ENCODE peak calls at places on chromosomes 5 and 9, in ten cellular contexts. S, W, T, F, H, L, K, B, R and Q are unnamed samples.
A peak's percentile ranks its signal among the peaks of the same experiment; 100 is the strongest.

GRCh38 chr9:119963798-119964372 is 594.6 kb upstream of the BRINP1 start:
- DNase-seq in S (no peak), W (no peak), T (no peak), F (no peak), H (peak; percentile 77), L (no peak), K (no peak), B (peak; percentile 97), R (peak; percentile 58), Q (peak; percentile 92)

GRCh38 chr5:129042306-129042705 is 52.2 kb upstream of the ISOC1 start:
- DNase-seq in S (no peak), W (no peak), T (no peak), F (no peak), H (no peak), L (no peak), K (no peak), B (no peak), R (no peak), Q (no peak)

GRCh38 chr9:135783540-135784245 is 81.7 kb downstream of the KCNT1 start:
- DNase-seq in S (no peak), W (no peak), T (no peak), F (no peak), H (no peak), L (no peak), K (no peak), B (no peak), R (no peak), Q (no peak)

GRCh38 chr5:145946112-145946861 is 9.9 kb downstream of the SH3RF2 start:
- DNase-seq in S (no peak), W (no peak), T (no peak), F (no peak), H (peak; percentile 74), L (peak; percentile 98), K (no peak), B (peak; percentile 50), R (no peak), Q (no peak)

GRCh38 chr5:139808481-139809330 is 13.1 kb downstream of the PSD2 start:
- DNase-seq in S (peak; percentile 39), W (peak; percentile 21), T (peak; percentile 43), F (no peak), H (peak; percentile 20), L (no peak), K (no peak), B (peak; percentile 2), R (no peak), Q (peak; percentile 2)

GRCh38 chr5:118518720-118519119 is 469.6 kb downstream of the DTWD2 start:
- DNase-seq in S (no peak), W (no peak), T (no peak), F (no peak), H (no peak), L (no peak), K (no peak), B (no peak), R (no peak), Q (no peak)

GRCh38 chr5:169548315-169548714 is 35.3 kb upstream of the SPDL1 start:
- DNase-seq in S (no peak), W (no peak), T (no peak), F (no peak), H (peak; percentile 45), L (peak; percentile 33), K (no peak), B (no peak), R (no peak), Q (peak; percentile 10)

GRCh38 chr9:90870646-90871326 is 69.2 kb downstream of the SYK start:
- DNase-seq in S (peak; percentile 51), W (peak; percentile 69), T (no peak), F (no peak), H (peak; percentile 16), L (peak; percentile 17), K (peak; percentile 37), B (peak; percentile 0), R (no peak), Q (no peak)

GRCh38 chr9:134636142-134636507 is 5.5 kb upstream of the COL5A1 start:
- DNase-seq in S (no peak), W (no peak), T (peak; percentile 17), F (no peak), H (no peak), L (no peak), K (no peak), B (no peak), R (no peak), Q (no peak)

GRCh38 chr5:130871346-130872086 is 293.5 kb downstream of the HINT1 start:
- DNase-seq in S (peak; percentile 41), W (peak; percentile 30), T (no peak), F (no peak), H (peak; percentile 3), L (peak; percentile 10), K (peak; percentile 63), B (no peak), R (no peak), Q (no peak)

DNA sequence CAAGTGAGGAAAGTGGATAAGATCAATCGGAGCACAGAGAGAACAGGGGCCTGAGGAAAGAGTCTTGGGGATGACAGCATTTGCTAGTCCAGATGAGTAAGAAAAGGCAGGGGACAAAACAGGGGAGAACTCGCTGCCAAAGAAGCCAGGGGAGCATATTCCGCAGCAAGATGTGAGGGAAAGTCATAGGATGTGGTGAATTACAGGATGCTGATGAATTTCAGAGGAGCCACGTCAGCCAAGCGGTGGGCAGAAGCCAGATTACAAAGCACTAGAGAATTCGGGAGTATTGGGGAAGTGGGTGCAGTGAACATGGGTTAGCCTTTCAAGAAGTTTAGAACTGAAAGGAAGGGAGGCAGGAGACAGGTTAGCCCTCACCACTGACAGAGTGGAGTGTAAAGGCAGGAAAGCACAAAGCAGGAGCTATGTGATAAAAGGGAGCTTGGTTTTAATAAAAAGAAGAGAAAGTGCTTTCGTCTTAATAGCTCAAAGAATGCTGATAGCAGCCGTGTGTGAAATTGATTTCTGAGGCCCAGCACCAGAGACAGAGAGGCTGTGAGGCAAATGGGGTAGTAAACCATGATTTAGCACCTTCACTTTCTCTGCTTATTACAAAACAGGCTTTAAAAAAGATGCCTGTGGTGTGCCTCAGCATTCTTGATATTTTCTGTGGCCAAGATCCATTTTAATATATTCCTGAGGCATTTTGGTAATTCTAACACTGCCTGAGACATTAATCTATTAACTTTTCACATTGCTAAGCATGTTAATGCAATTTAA is 16.8 kb downstream of the ADAMTSL1 start:
- DNase-seq in S (no peak), W (no peak), T (no peak), F (peak; percentile 78), H (peak; percentile 99), L (peak; percentile 59), K (peak; percentile 22), B (peak; percentile 73), R (no peak), Q (peak; percentile 97)
- H3K4me3 ChIP-seq in S (no peak overlapping the region), W (no peak overlapping the region), T (no peak overlapping the region), F (peak overlapping the region; percentile 40), H (peak overlapping the region; percentile 41), L (peak overlapping the region; percentile 6), K (peak overlapping the region; percentile 11), B (peak overlapping the region; percentile 5), R (peak overlapping the region; percentile 16), Q (peak overlapping the region; percentile 14)

GRCh38 chr9:123391946-123392345 is 35.9 kb downstream of the CRB2 start:
- DNase-seq in S (no peak), W (no peak), T (no peak), F (no peak), H (no peak), L (no peak), K (no peak), B (no peak), R (no peak), Q (no peak)
- TF ChIP-seq CTCF in S (no peak), W (no peak), T (no peak), F (no peak), H (no peak), L (no peak), K (no peak), B (no peak), R (no peak), Q (no peak)

GRCh38 chr9:124505901-124506346 is 1.3 kb downstream of the NR5A1 start:
- DNase-seq in S (no peak), W (no peak), T (no peak), F (no peak), H (no peak), L (no peak), K (no peak), B (no peak), R (no peak), Q (no peak)

GRCh38 chr9:124506433-124506832 is 766 bp downstream of the NR5A1 start:
- DNase-seq in S (no peak), W (no peak), T (no peak), F (no peak), H (no peak), L (no peak), K (no peak), B (no peak), R (no peak), Q (no peak)

GRCh38 chr9:124503713-124504529 is 3.3 kb downstream of the NR5A1 start:
- DNase-seq in S (no peak), W (no peak), T (no peak), F (no peak), H (no peak), L (no peak), K (no peak), B (no peak), R (no peak), Q (no peak)

GRCh38 chr9:124504530-124505005 is 2.6 kb downstream of the NR5A1 start:
- DNase-seq in S (no peak), W (no peak), T (no peak), F (no peak), H (no peak), L (no peak), K (no peak), B (no peak), R (no peak), Q (no peak)

GRCh38 chr9:124505006-124505900 is 1.9 kb downstream of the NR5A1 start:
- DNase-seq in S (no peak), W (no peak), T (no peak), F (no peak), H (no peak), L (no peak), K (no peak), B (no peak), R (no peak), Q (no peak)
- H3K4me3 ChIP-seq in S (no peak overlapping the region), W (no peak overlapping the region), T (no peak overlapping the region), F (peak overlapping the region; percentile 58), H (no peak overlapping the region), L (no peak overlapping the region), K (peak overlapping the region; percentile 24), B (no peak overlapping the region), R (no peak overlapping the region), Q (no peak overlapping the region)

GRCh38 chr9:128163523-128164331 is 3.7 kb downstream of the BBLN start:
- DNase-seq in S (no peak), W (no peak), T (no peak), F (no peak), H (no peak), L (no peak), K (no peak), B (no peak), R (no peak), Q (no peak)

GRCh38 chr9:128162215-128163026 is 2.4 kb downstream of the BBLN start:
- DNase-seq in S (no peak), W (no peak), T (no peak), F (peak; percentile 84), H (peak; percentile 32), L (no peak), K (no peak), B (no peak), R (no peak), Q (no peak)

GRCh38 chr9:128164332-128164885 is 4.3 kb downstream of the BBLN start:
- DNase-seq in S (no peak), W (no peak), T (no peak), F (no peak), H (no peak), L (no peak), K (no peak), B (peak; percentile 86), R (peak; percentile 55), Q (no peak)

GRCh38 chr9:128160603-128160987 is 530 bp downstream of the BBLN start:
- DNase-seq in S (peak; percentile 43), W (peak; percentile 52), T (peak; percentile 71), F (no peak), H (peak; percentile 28), L (no peak), K (no peak), B (no peak), R (no peak), Q (no peak)

GRCh38 chr9:128163027-128163515 is 3.0 kb downstream of the BBLN start:
- DNase-seq in S (no peak), W (no peak), T (no peak), F (no peak), H (no peak), L (no peak), K (no peak), B (no peak), R (no peak), Q (no peak)
- TF ChIP-seq CTCF in S (no peak), W (no peak), T (no peak), F (no peak), H (no peak), L (no peak), K (no peak), B (no peak), R (no peak), Q (no peak)